ENCODE peak calls at places on chromosome 6, in ten cellular contexts. I, P, N, Y, U, H, E, F, R and L are unnamed samples.

GRCh38 chr6:43669050-43669921 is 18.3 kb downstream of the MRPS18A start:
- ATAC-seq in E (peak; percentile 1), I (no peak), U (no peak), N (no peak), H (peak; percentile 7), Y (no peak), R (peak; percentile 59), F (no peak), P (peak; percentile 6), L (peak; percentile 24)

GRCh38 chr6:140828833-140829232 is 1303.9 kb upstream of the GJE1 start:
- ATAC-seq in F (no peak), U (no peak), N (no peak), R (no peak), H (no peak), I (no peak), P (no peak), Y (no peak), E (no peak), L (no peak)

GRCh38 chr6:68760941-68761676 is 126.0 kb downstream of the ADGRB3 start:
- ATAC-seq in E (no peak), N (no peak), I (no peak), F (no peak), Y (no peak), P (no peak), U (no peak), H (no peak), R (no peak), L (no peak)

GRCh38 chr6:18247002-18247401 is 17.3 kb downstream of the DEK start:
- ATAC-seq in R (no peak), Y (no peak), H (no peak), E (no peak), F (no peak), P (no peak), N (peak; percentile 39), U (no peak), I (no peak), L (no peak)

GRCh38 chr6:27096834-27097511 is 150.5 kb upstream of the PRSS16 start:
- ATAC-seq in H (peak; percentile 62), F (peak; percentile 37), P (peak; percentile 56), Y (no peak), R (no peak), U (peak; percentile 82), N (peak; percentile 94), E (peak; percentile 95), I (peak; percentile 91), L (peak; percentile 61)

GRCh38 chr6:73362358-73362757 is at the start of gene KHDC3L:
- ATAC-seq in H (no peak), U (no peak), P (no peak), Y (no peak), E (no peak), R (no peak), F (no peak), I (no peak), N (no peak), L (no peak)

GRCh38 chr6:136551103-136551502 is 881 bp upstream of the MAP7 start:
- ATAC-seq in E (peak; percentile 49), I (no peak), P (no peak), U (no peak), R (no peak), Y (no peak), H (no peak), F (no peak), N (peak; percentile 12), L (no peak)

GRCh38 chr6:7647504-7647903 is 57.5 kb downstream of the SNRNP48 start:
- ATAC-seq in Y (no peak), R (no peak), U (peak; percentile 61), N (no peak), F (no peak), P (peak; percentile 72), E (no peak), H (peak; percentile 89), I (no peak), L (peak; percentile 46)

GRCh38 chr6:18221288-18221615 is 43.1 kb downstream of the DEK start:
- ATAC-seq in R (no peak), P (no peak), H (no peak), E (no peak), F (no peak), Y (no peak), I (no peak), N (no peak), U (no peak), L (no peak)

GRCh38 chr6:157758516-157759023 is 64.5 kb upstream of the SNX9 start:
- ATAC-seq in U (no peak), E (no peak), H (no peak), Y (no peak), R (no peak), I (no peak), N (no peak), P (no peak), F (no peak), L (no peak)

GRCh38 chr6:33909737-33910136 is 105.9 kb upstream of the MLN start:
- ATAC-seq in I (no peak), H (no peak), F (no peak), N (no peak), P (no peak), R (no peak), E (no peak), U (no peak), Y (no peak), L (no peak)

GRCh38 chr6:139175389-139175788 is 40.5 kb downstream of the HECA start:
- ATAC-seq in F (peak; percentile 18), H (no peak), I (no peak), E (no peak), R (no peak), P (no peak), U (peak; percentile 10), N (peak; percentile 40), Y (peak; percentile 18), L (no peak)

GRCh38 chr6:47042238-47042843 is at the start of gene ADGRF1:
- ATAC-seq in Y (no peak), E (peak; percentile 87), U (no peak), P (no peak), F (no peak), R (no peak), H (no peak), N (peak; percentile 87), I (no peak), L (no peak)